ENCODE peak calls at places on chromosomes 12 and 14, in eight cellular contexts. One of them, this sample, is unnamed.

GRCh38 chr12:47236109-47236714 is 156.5 kb upstream of the AMIGO2 start:
- DNase-seq in cardiac muscle cell: peak; percentile 91
- DNase-seq in CD4-positive, CD25-positive, alpha-beta regulatory T cell: no peak
- DNase-seq in Panc1: no peak
- DNase-seq in ascending aorta: no peak
- DNase-seq in CD4-positive, alpha-beta T cell: no peak
- DNase-seq in gastrocnemius medialis: no peak
- DNase-seq in AG04450: peak; percentile 38
- DNase-seq in this sample: peak; percentile 52

GRCh38 chr14:79605863-79606262 is 605.4 kb downstream of the DIO2 start:
- DNase-seq in CD4-positive, alpha-beta T cell: no peak
- DNase-seq in CD4-positive, CD25-positive, alpha-beta regulatory T cell: no peak
- DNase-seq in Panc1: no peak
- DNase-seq in cardiac muscle cell: no peak
- DNase-seq in AG04450: no peak
- DNase-seq in gastrocnemius medialis: no peak
- DNase-seq in ascending aorta: no peak
- DNase-seq in this sample: no peak

GRCh38 chr14:34750670-34751069 is 36.3 kb upstream of the CFL2 start:
- DNase-seq in cardiac muscle cell: peak; percentile 64
- DNase-seq in CD4-positive, alpha-beta T cell: no peak
- DNase-seq in gastrocnemius medialis: no peak
- DNase-seq in Panc1: no peak
- DNase-seq in AG04450: peak; percentile 34
- DNase-seq in CD4-positive, CD25-positive, alpha-beta regulatory T cell: no peak
- DNase-seq in ascending aorta: no peak
- DNase-seq in this sample: no peak

GRCh38 chr12:3071107-3071506 is 6.1 kb upstream of the TSPAN9 start:
- DNase-seq in cardiac muscle cell: no peak
- DNase-seq in gastrocnemius medialis: no peak
- DNase-seq in ascending aorta: no peak
- DNase-seq in Panc1: no peak
- DNase-seq in CD4-positive, alpha-beta T cell: no peak
- DNase-seq in CD4-positive, CD25-positive, alpha-beta regulatory T cell: no peak
- DNase-seq in AG04450: no peak
- DNase-seq in this sample: no peak

GRCh38 chr12:22018860-22019259 is 27.2 kb upstream of the CMAS start:
- DNase-seq in AG04450: no peak
- DNase-seq in ascending aorta: no peak
- DNase-seq in cardiac muscle cell: peak; percentile 20
- DNase-seq in Panc1: no peak
- DNase-seq in gastrocnemius medialis: no peak
- DNase-seq in CD4-positive, alpha-beta T cell: no peak
- DNase-seq in CD4-positive, CD25-positive, alpha-beta regulatory T cell: no peak
- DNase-seq in this sample: no peak

GRCh38 chr12:105538880-105539279 is 208.4 kb downstream of the C12orf75 start:
- DNase-seq in ascending aorta: no peak
- DNase-seq in AG04450: peak; percentile 85
- DNase-seq in cardiac muscle cell: peak; percentile 72
- DNase-seq in CD4-positive, CD25-positive, alpha-beta regulatory T cell: no peak
- DNase-seq in Panc1: no peak
- DNase-seq in CD4-positive, alpha-beta T cell: no peak
- DNase-seq in gastrocnemius medialis: no peak
- DNase-seq in this sample: no peak

GRCh38 chr12:96248532-96248931 is 54.4 kb downstream of the ELK3 start:
- DNase-seq in gastrocnemius medialis: no peak
- DNase-seq in cardiac muscle cell: no peak
- DNase-seq in CD4-positive, alpha-beta T cell: no peak
- DNase-seq in ascending aorta: no peak
- DNase-seq in Panc1: no peak
- DNase-seq in AG04450: no peak
- DNase-seq in CD4-positive, CD25-positive, alpha-beta regulatory T cell: no peak
- DNase-seq in this sample: no peak

GRCh38 chr12:12791756-12792346 is 6.4 kb downstream of the APOLD1 start:
- DNase-seq in ascending aorta: no peak
- DNase-seq in cardiac muscle cell: peak; percentile 43
- DNase-seq in gastrocnemius medialis: no peak
- DNase-seq in Panc1: no peak
- DNase-seq in CD4-positive, CD25-positive, alpha-beta regulatory T cell: no peak
- DNase-seq in AG04450: no peak
- DNase-seq in CD4-positive, alpha-beta T cell: no peak
- DNase-seq in this sample: no peak

GRCh38 chr12:101664961-101665360 is 32.5 kb upstream of the CHPT1 start:
- DNase-seq in AG04450: no peak
- DNase-seq in gastrocnemius medialis: no peak
- DNase-seq in CD4-positive, CD25-positive, alpha-beta regulatory T cell: no peak
- DNase-seq in ascending aorta: no peak
- DNase-seq in CD4-positive, alpha-beta T cell: no peak
- DNase-seq in Panc1: no peak
- DNase-seq in cardiac muscle cell: no peak
- DNase-seq in this sample: no peak

GRCh38 chr12:131796411-131796736 is 31.8 kb upstream of the MMP17 start:
- DNase-seq in AG04450: no peak
- DNase-seq in CD4-positive, alpha-beta T cell: no peak
- DNase-seq in CD4-positive, CD25-positive, alpha-beta regulatory T cell: no peak
- DNase-seq in gastrocnemius medialis: no peak
- DNase-seq in ascending aorta: no peak
- DNase-seq in cardiac muscle cell: no peak
- DNase-seq in Panc1: no peak
- DNase-seq in this sample: no peak

GRCh38 chr12:81077329-81077685 is 572 bp upstream of the ACSS3 start:
- DNase-seq in cardiac muscle cell: peak; percentile 57
- DNase-seq in gastrocnemius medialis: peak; percentile 15
- DNase-seq in CD4-positive, alpha-beta T cell: no peak
- DNase-seq in Panc1: no peak
- DNase-seq in ascending aorta: no peak
- DNase-seq in AG04450: no peak
- DNase-seq in CD4-positive, CD25-positive, alpha-beta regulatory T cell: no peak
- DNase-seq in this sample: no peak

GRCh38 chr12:45273717-45274271 is 57.9 kb downstream of the ANO6 start:
- DNase-seq in AG04450: peak; percentile 81
- DNase-seq in gastrocnemius medialis: no peak
- DNase-seq in cardiac muscle cell: peak; percentile 96
- DNase-seq in Panc1: peak; percentile 82
- DNase-seq in CD4-positive, CD25-positive, alpha-beta regulatory T cell: no peak
- DNase-seq in ascending aorta: peak; percentile 57
- DNase-seq in CD4-positive, alpha-beta T cell: no peak
- DNase-seq in this sample: peak; percentile 68

GRCh38 chr14:74952195-74952665 is 3.2 kb downstream of the PGF start:
- DNase-seq in CD4-positive, CD25-positive, alpha-beta regulatory T cell: no peak
- DNase-seq in cardiac muscle cell: no peak
- DNase-seq in AG04450: no peak
- DNase-seq in Panc1: no peak
- DNase-seq in gastrocnemius medialis: no peak
- DNase-seq in CD4-positive, alpha-beta T cell: no peak
- DNase-seq in ascending aorta: no peak
- DNase-seq in this sample: no peak

GRCh38 chr12:49540229-49541139 is 1.7 kb downstream of the KCNH3 start:
- DNase-seq in CD4-positive, CD25-positive, alpha-beta regulatory T cell: no peak
- DNase-seq in AG04450: no peak
- DNase-seq in Panc1: no peak
- DNase-seq in gastrocnemius medialis: no peak
- DNase-seq in ascending aorta: no peak
- DNase-seq in cardiac muscle cell: no peak
- DNase-seq in CD4-positive, alpha-beta T cell: no peak
- DNase-seq in this sample: peak; percentile 16

GRCh38 chr14:54889919-54890318 is 12.7 kb downstream of the GCH1 start:
- DNase-seq in Panc1: no peak
- DNase-seq in cardiac muscle cell: no peak
- DNase-seq in CD4-positive, CD25-positive, alpha-beta regulatory T cell: no peak
- DNase-seq in ascending aorta: no peak
- DNase-seq in gastrocnemius medialis: no peak
- DNase-seq in CD4-positive, alpha-beta T cell: no peak
- DNase-seq in AG04450: no peak
- DNase-seq in this sample: no peak

GRCh38 chr12:28629691-28630090 is 439.4 kb downstream of the CCDC91 start:
- DNase-seq in ascending aorta: no peak
- DNase-seq in CD4-positive, alpha-beta T cell: no peak
- DNase-seq in gastrocnemius medialis: no peak
- DNase-seq in cardiac muscle cell: no peak
- DNase-seq in CD4-positive, CD25-positive, alpha-beta regulatory T cell: no peak
- DNase-seq in Panc1: no peak
- DNase-seq in AG04450: no peak
- DNase-seq in this sample: no peak

GRCh38 chr14:22822619-22823551 is 6.8 kb upstream of the MRPL52 start:
- DNase-seq in gastrocnemius medialis: peak; percentile 27
- DNase-seq in AG04450: peak; percentile 62
- DNase-seq in Panc1: no peak
- DNase-seq in cardiac muscle cell: peak; percentile 97
- DNase-seq in CD4-positive, alpha-beta T cell: peak; percentile 52
- DNase-seq in ascending aorta: no peak
- DNase-seq in CD4-positive, CD25-positive, alpha-beta regulatory T cell: peak; percentile 60
- DNase-seq in this sample: no peak
- H3K27ac ChIP-seq in gastrocnemius medialis: no peak overlapping the region
- H3K27ac ChIP-seq in AG04450: peak overlapping the region; percentile 65
- H3K27ac ChIP-seq in Panc1: peak overlapping the region; percentile 79
- H3K27ac ChIP-seq in cardiac muscle cell: no peak overlapping the region
- H3K27ac ChIP-seq in CD4-positive, alpha-beta T cell: no peak overlapping the region
- H3K27ac ChIP-seq in ascending aorta: peak overlapping the region; percentile 77
- H3K27ac ChIP-seq in CD4-positive, CD25-positive, alpha-beta regulatory T cell: no peak overlapping the region
- H3K27ac ChIP-seq in this sample: peak overlapping the region; percentile 76

GRCh38 chr14:103528158-103528511 is 861 bp upstream of the TRMT61A start:
- DNase-seq in gastrocnemius medialis: no peak
- DNase-seq in CD4-positive, CD25-positive, alpha-beta regulatory T cell: no peak
- DNase-seq in CD4-positive, alpha-beta T cell: no peak
- DNase-seq in AG04450: no peak
- DNase-seq in ascending aorta: no peak
- DNase-seq in cardiac muscle cell: peak; percentile 37
- DNase-seq in Panc1: no peak
- DNase-seq in this sample: no peak
- H3K27ac ChIP-seq in gastrocnemius medialis: peak overlapping the region; percentile 94
- H3K27ac ChIP-seq in CD4-positive, CD25-positive, alpha-beta regulatory T cell: peak overlapping the region; percentile 83
- H3K27ac ChIP-seq in CD4-positive, alpha-beta T cell: no peak overlapping the region
- H3K27ac ChIP-seq in AG04450: no peak overlapping the region
- H3K27ac ChIP-seq in ascending aorta: peak overlapping the region; percentile 87
- H3K27ac ChIP-seq in cardiac muscle cell: peak overlapping the region; percentile 84
- H3K27ac ChIP-seq in Panc1: peak overlapping the region; percentile 89
- H3K27ac ChIP-seq in this sample: peak overlapping the region; percentile 36

DNA sequence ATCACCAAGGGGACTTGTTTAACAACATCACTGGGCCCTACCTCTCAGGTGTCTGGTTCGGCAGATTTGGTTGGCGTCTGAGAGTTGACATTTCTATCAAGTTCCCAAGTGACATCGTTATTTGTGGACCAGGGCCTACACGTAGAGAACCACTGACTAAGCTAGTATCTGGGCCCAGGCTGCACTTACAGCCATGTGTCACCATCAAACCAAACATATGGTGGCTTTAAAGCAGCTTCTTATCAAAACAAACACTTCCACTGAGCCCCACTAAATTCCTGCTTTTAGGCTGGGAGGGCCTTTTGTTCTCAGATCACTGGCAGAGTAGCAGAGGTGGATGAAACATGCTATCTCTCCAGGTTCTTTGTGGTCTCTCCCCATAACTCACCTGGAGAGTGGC is 220.5 kb downstream of the PELI2 start:
- DNase-seq in ascending aorta: no peak
- DNase-seq in cardiac muscle cell: no peak
- DNase-seq in CD4-positive, alpha-beta T cell: no peak
- DNase-seq in gastrocnemius medialis: no peak
- DNase-seq in CD4-positive, CD25-positive, alpha-beta regulatory T cell: no peak
- DNase-seq in Panc1: no peak
- DNase-seq in AG04450: no peak
- DNase-seq in this sample: no peak
- H3K27ac ChIP-seq in ascending aorta: no peak overlapping the region
- H3K27ac ChIP-seq in cardiac muscle cell: no peak overlapping the region
- H3K27ac ChIP-seq in CD4-positive, alpha-beta T cell: no peak overlapping the region
- H3K27ac ChIP-seq in gastrocnemius medialis: no peak overlapping the region
- H3K27ac ChIP-seq in CD4-positive, CD25-positive, alpha-beta regulatory T cell: no peak overlapping the region
- H3K27ac ChIP-seq in Panc1: no peak overlapping the region
- H3K27ac ChIP-seq in AG04450: no peak overlapping the region
- H3K27ac ChIP-seq in this sample: no peak overlapping the region

DNA sequence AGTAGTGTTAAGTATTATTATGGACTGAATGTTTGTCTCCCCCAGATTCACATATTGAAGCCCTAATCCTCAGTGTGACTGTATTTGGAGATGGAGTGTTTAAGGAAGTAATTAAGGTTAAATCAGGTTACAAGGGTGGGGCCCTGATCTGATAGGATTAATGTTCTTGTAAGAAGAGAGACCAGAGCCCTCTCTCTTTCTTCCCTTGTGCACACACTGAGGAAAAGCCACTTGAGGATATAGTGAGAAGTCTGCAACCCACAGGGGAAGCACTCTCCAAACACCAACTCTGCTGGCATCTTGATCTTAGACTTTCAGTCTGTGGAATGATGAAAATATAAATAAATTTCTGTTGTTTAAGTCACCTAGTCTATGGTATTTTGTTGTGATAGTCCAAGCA is 2.2 kb upstream of the KLRG1 start:
- DNase-seq in Panc1: no peak
- DNase-seq in gastrocnemius medialis: no peak
- DNase-seq in CD4-positive, alpha-beta T cell: no peak
- DNase-seq in AG04450: no peak
- DNase-seq in ascending aorta: no peak
- DNase-seq in CD4-positive, CD25-positive, alpha-beta regulatory T cell: no peak
- DNase-seq in cardiac muscle cell: no peak
- DNase-seq in this sample: no peak
- H3K27ac ChIP-seq in Panc1: no peak overlapping the region
- H3K27ac ChIP-seq in gastrocnemius medialis: no peak overlapping the region
- H3K27ac ChIP-seq in CD4-positive, alpha-beta T cell: no peak overlapping the region
- H3K27ac ChIP-seq in AG04450: no peak overlapping the region
- H3K27ac ChIP-seq in ascending aorta: no peak overlapping the region
- H3K27ac ChIP-seq in CD4-positive, CD25-positive, alpha-beta regulatory T cell: no peak overlapping the region
- H3K27ac ChIP-seq in cardiac muscle cell: no peak overlapping the region
- H3K27ac ChIP-seq in this sample: no peak overlapping the region

DNA sequence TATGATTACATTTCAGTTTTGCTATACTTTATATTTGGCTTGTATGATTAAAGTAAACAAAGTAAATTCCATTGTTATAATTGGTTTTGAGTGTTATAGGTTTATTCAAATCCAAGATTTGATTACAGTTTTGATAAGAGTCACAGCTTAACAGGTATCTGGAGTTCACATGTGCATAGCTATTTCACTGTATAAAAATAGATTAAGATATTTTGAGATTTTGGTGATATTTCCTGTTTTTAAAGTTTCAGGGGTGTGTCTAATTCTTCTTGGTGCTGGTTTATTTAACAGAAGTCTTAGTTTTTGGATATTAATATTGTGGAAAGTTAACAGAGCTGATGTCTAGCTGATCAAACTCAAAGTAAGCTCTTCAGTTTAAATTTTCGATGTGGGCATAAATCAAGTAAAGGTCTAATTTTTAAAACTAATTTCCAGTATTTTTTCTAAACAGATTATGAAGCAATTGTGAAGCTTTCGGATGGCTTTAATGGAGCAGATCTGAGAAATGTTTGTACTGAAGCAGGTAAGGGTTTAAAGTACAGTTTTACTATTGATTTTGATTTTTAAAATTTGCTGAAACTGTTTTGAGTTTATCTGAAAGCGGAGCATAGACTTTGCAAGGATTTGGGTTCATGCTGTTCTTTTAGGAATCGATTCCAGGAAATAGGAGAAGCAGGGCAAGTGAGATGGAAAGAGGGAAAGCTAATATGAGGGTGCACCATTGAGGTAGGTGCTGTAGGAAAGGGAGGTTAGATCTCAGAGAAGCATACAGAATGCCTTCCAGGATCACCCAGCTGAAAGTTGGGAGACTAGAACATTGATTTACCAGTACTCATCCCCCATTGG is 6.2 kb upstream of the STYX start:
- DNase-seq in gastrocnemius medialis: no peak
- DNase-seq in CD4-positive, alpha-beta T cell: no peak
- DNase-seq in ascending aorta: no peak
- DNase-seq in CD4-positive, CD25-positive, alpha-beta regulatory T cell: no peak
- DNase-seq in Panc1: no peak
- DNase-seq in cardiac muscle cell: no peak
- DNase-seq in AG04450: no peak
- DNase-seq in this sample: no peak
- H3K27ac ChIP-seq in gastrocnemius medialis: no peak overlapping the region
- H3K27ac ChIP-seq in CD4-positive, alpha-beta T cell: no peak overlapping the region
- H3K27ac ChIP-seq in ascending aorta: no peak overlapping the region
- H3K27ac ChIP-seq in CD4-positive, CD25-positive, alpha-beta regulatory T cell: peak overlapping the region; percentile 57
- H3K27ac ChIP-seq in Panc1: no peak overlapping the region
- H3K27ac ChIP-seq in cardiac muscle cell: peak overlapping the region; percentile 41
- H3K27ac ChIP-seq in AG04450: no peak overlapping the region
- H3K27ac ChIP-seq in this sample: no peak overlapping the region

GRCh38 chr12:106790020-106790419 is 15.5 kb downstream of the RIC8B start:
- DNase-seq in gastrocnemius medialis: no peak
- DNase-seq in cardiac muscle cell: no peak
- DNase-seq in CD4-positive, CD25-positive, alpha-beta regulatory T cell: no peak
- DNase-seq in AG04450: no peak
- DNase-seq in CD4-positive, alpha-beta T cell: no peak
- DNase-seq in ascending aorta: no peak
- DNase-seq in Panc1: no peak
- DNase-seq in this sample: no peak
- H3K27ac ChIP-seq in gastrocnemius medialis: no peak overlapping the region
- H3K27ac ChIP-seq in cardiac muscle cell: no peak overlapping the region
- H3K27ac ChIP-seq in CD4-positive, CD25-positive, alpha-beta regulatory T cell: no peak overlapping the region
- H3K27ac ChIP-seq in AG04450: no peak overlapping the region
- H3K27ac ChIP-seq in CD4-positive, alpha-beta T cell: no peak overlapping the region
- H3K27ac ChIP-seq in ascending aorta: no peak overlapping the region
- H3K27ac ChIP-seq in Panc1: no peak overlapping the region
- H3K27ac ChIP-seq in this sample: no peak overlapping the region